ENCODE peak calls at places on chromosome 10, in seven cellular contexts. G is breast epithelium, J is fibroblast of lung, Y is transverse colon, X is psoas muscle, C is fibroblast of villous mesenchyme, P is PC-3. L is an unnamed sample.

GRCh38 chr10:74027702-74028101 is 29.8 kb downstream of the VCL start:
- DNase-seq in G (no peak), J (no peak), Y (no peak), X (no peak), C (no peak), P (peak; percentile 89), L (no peak)

GRCh38 chr10:97081621-97082235 is 104.0 kb downstream of the SLIT1 start:
- DNase-seq in G (no peak), J (peak; percentile 59), Y (peak; percentile 51), X (no peak), C (peak; percentile 63), P (peak; percentile 61), L (peak; percentile 73)

GRCh38 chr10:21751341-21752310 is 217.6 kb downstream of the MLLT10 start:
- DNase-seq in G (no peak), J (no peak), Y (peak; percentile 52), X (no peak), C (no peak), P (peak; percentile 70), L (no peak)

GRCh38 chr10:119651514-119652327 is 541 bp downstream of the BAG3 start:
- DNase-seq in G (no peak), J (no peak), Y (peak; percentile 26), X (peak; percentile 49), C (no peak), P (no peak), L (no peak)

GRCh38 chr10:132653721-132654120 is 116.1 kb downstream of the INPP5A start:
- DNase-seq in G (no peak), J (no peak), Y (no peak), X (peak; percentile 9), C (no peak), P (no peak), L (no peak)

GRCh38 chr10:103166527-103166926 is 26.5 kb downstream of the NT5C2 start:
- DNase-seq in G (no peak), J (no peak), Y (no peak), X (no peak), C (no peak), P (no peak), L (no peak)

GRCh38 chr10:52334595-52334994 is 20.5 kb downstream of the DKK1 start:
- DNase-seq in G (no peak), J (no peak), Y (no peak), X (no peak), C (peak; percentile 30), P (peak; percentile 93), L (peak; percentile 42)

GRCh38 chr10:104391150-104391968 is 37.7 kb downstream of the CFAP58 start:
- DNase-seq in G (no peak), J (peak; percentile 2), Y (no peak), X (no peak), C (no peak), P (peak; percentile 46), L (peak; percentile 69)

GRCh38 chr10:133474833-133475734 is 21.3 kb downstream of the SCART1 start:
- DNase-seq in G (no peak), J (no peak), Y (no peak), X (no peak), C (no peak), P (no peak), L (no peak)

GRCh38 chr10:78548369-78548985 is 514.8 kb downstream of the RPS24 start:
- DNase-seq in G (no peak), J (no peak), Y (no peak), X (no peak), C (no peak), P (no peak), L (no peak)

GRCh38 chr10:86711237-86711956 is 43.1 kb downstream of the LDB3 start:
- DNase-seq in G (peak; percentile 81), J (peak; percentile 86), Y (peak; percentile 91), X (peak; percentile 92), C (peak; percentile 89), P (peak; percentile 83), L (peak; percentile 89)

GRCh38 chr10:86709786-86710185 is 41.5 kb downstream of the LDB3 start:
- DNase-seq in G (no peak), J (no peak), Y (no peak), X (no peak), C (no peak), P (no peak), L (no peak)

GRCh38 chr10:86711957-86712708 is 43.8 kb downstream of the LDB3 start:
- DNase-seq in G (peak; percentile 54), J (peak; percentile 36), Y (no peak), X (peak; percentile 47), C (peak; percentile 47), P (no peak), L (peak; percentile 31)

GRCh38 chr10:86708783-86709778 is 40.8 kb downstream of the LDB3 start:
- DNase-seq in G (no peak), J (no peak), Y (no peak), X (no peak), C (no peak), P (no peak), L (no peak)

DNA sequence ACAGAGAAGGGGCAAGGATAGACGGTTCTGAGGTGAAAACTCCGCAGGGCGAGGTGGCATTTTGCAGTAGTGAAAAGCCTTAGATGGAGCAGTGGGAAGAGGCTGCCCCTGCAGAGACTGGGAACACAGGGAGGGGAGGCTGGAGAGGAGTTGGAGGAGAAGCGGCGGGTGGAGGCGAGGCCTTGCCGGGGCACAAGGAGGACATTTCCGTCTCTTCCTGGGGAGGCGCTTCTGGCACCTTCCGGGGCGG is 42.6 kb downstream of the LDB3 start:
- DNase-seq in G (no peak), J (no peak), Y (no peak), X (no peak), C (no peak), P (no peak), L (no peak)
- TF ChIP-seq CTCF in G (peak; percentile 71), J (peak; percentile 59), Y (no peak), X (no peak), C (no peak), P (no peak), L (no peak)

DNA sequence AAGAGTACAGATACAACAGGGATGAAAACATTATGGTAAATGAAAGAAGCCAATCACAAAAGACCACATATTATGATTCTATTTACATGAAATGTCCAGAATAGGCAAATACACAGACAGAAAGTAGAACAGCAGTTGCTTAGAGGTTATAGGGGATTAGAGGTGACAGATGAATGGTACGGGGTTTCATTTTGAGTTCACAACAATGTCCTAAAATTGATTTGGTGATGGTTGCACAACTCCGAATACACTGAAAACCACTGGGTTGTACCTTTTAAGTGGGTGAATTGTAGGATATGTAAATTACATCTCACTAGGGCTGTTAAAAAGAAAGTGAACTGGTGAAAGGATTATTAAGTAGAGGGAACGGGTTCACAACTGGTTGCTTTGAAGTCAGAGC is 76.3 kb upstream of the MRLN start:
- DNase-seq in G (no peak), J (no peak), Y (no peak), X (no peak), C (no peak), P (no peak), L (no peak)
- TF ChIP-seq CTCF in G (no peak), J (no peak), Y (no peak), X (no peak), C (no peak), P (no peak), L (no peak)

GRCh38 chr10:69375307-69376151 is 41.2 kb downstream of the TACR2 start:
- DNase-seq in G (peak; percentile 82), J (peak; percentile 52), Y (no peak), X (peak; percentile 43), C (no peak), P (no peak), L (peak; percentile 92)
- TF ChIP-seq CTCF in G (peak; percentile 64), J (no peak), Y (no peak), X (no peak), C (no peak), P (no peak), L (no peak)

DNA sequence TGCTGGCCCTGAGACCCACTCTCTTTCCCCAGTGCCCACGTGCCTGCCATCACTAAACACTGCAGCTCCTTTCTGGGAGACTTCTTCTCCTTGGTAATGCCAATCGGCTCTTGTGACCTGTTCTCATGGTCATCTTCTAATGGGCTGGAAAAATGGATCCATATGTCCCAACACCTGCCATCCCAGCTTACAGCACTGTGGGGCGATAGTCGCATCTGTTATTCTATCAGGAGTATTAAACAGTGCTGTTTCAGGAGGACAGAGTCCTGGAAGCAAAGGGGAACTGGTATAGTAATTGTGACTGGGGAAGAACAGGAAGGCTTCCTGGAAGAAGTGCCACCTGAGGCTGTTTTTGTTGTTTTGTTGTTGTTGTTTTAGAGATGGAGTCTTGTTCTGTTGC is 411.2 kb downstream of the GLRX3 start:
- DNase-seq in G (no peak), J (no peak), Y (no peak), X (no peak), C (no peak), P (no peak), L (peak; percentile 19)
- TF ChIP-seq CTCF in G (no peak), J (no peak), Y (no peak), X (no peak), C (no peak), P (no peak), L (peak; percentile 39)

GRCh38 chr10:75910032-75910431 is 478.6 kb downstream of the LRMDA start:
- DNase-seq in G (no peak), J (peak; percentile 80), Y (no peak), X (no peak), C (peak; percentile 46), P (peak; percentile 90), L (peak; percentile 36)
- TF ChIP-seq CTCF in G (peak; percentile 46), J (peak; percentile 64), Y (peak; percentile 44), X (peak; percentile 43), C (peak; percentile 52), P (no peak), L (peak; percentile 40)

GRCh38 chr10:50272531-50272930 is 21.2 kb upstream of the ASAH2 start:
- DNase-seq in G (no peak), J (no peak), Y (no peak), X (no peak), C (no peak), P (no peak), L (no peak)

GRCh38 chr10:50275650-50276235 is 24.4 kb upstream of the ASAH2 start:
- DNase-seq in G (no peak), J (peak; percentile 21), Y (peak; percentile 43), X (peak; percentile 17), C (peak; percentile 17), P (peak; percentile 86), L (peak; percentile 52)

GRCh38 chr10:50271564-50272250 is 20.4 kb upstream of the ASAH2 start:
- DNase-seq in G (no peak), J (no peak), Y (no peak), X (no peak), C (no peak), P (no peak), L (no peak)
- TF ChIP-seq CTCF in G (no peak), J (no peak), Y (no peak), X (no peak), C (no peak), P (peak; percentile 48), L (no peak)